ENCODE peak calls at places on chromosome 6, in five cellular contexts. T is HCT116, E is H1, A is GM12878, H is K562. X is an unnamed sample.

GRCh38 chr6:80382796-80383195 is 276.3 kb downstream of the BCKDHB start:
- DNase-seq in T (no peak), E (no peak), A (no peak), H (no peak), X (no peak)

GRCh38 chr6:87277123-87277522 is 45.3 kb upstream of the SMIM8 start:
- DNase-seq in T (no peak), E (no peak), A (no peak), H (no peak), X (peak)

GRCh38 chr6:159693894-159694545 is 979 bp upstream of the SOD2 start:
- DNase-seq in T (no peak), E (no peak), A (no peak), H (peak), X (no peak)

GRCh38 chr6:55379486-55379885 is 52.2 kb downstream of the GFRAL start:
- DNase-seq in T (no peak), E (no peak), A (no peak), H (no peak), X (no peak)

GRCh38 chr6:160426146-160426545 is 78.0 kb downstream of the SLC22A3 start:
- DNase-seq in T (no peak), E (no peak), A (no peak), H (no peak), X (no peak)

GRCh38 chr6:19812512-19813119 is 24.6 kb upstream of the ID4 start:
- DNase-seq in T (peak), E (no peak), A (no peak), H (peak), X (peak)

GRCh38 chr6:116386581-116387299 is 16.0 kb downstream of the DSE start:
- DNase-seq in T (peak), E (no peak), A (no peak), H (no peak), X (no peak)

GRCh38 chr6:132227937-132228336 is 173.3 kb downstream of the MOXD1 start:
- DNase-seq in T (no peak), E (no peak), A (no peak), H (no peak), X (no peak)

GRCh38 chr6:45724511-45724910 is 291.1 kb downstream of the CLIC5 start:
- DNase-seq in T (peak), E (no peak), A (no peak), H (no peak), X (no peak)

GRCh38 chr6:142737368-142738060 is 207.5 kb downstream of the HIVEP2 start:
- DNase-seq in T (peak), E (no peak), A (no peak), H (no peak), X (no peak)

GRCh38 chr6:10248378-10248843 is 166.5 kb downstream of the TFAP2A start:
- DNase-seq in T (no peak), E (no peak), A (no peak), H (no peak), X (no peak)

GRCh38 chr6:27332692-27333641 is 20.9 kb upstream of the POM121L2 start:
- DNase-seq in T (peak), E (peak), A (peak), H (peak), X (peak)

GRCh38 chr6:47000842-47001241 is 41.3 kb downstream of the ADGRF1 start:
- DNase-seq in T (no peak), E (no peak), A (no peak), H (no peak), X (peak)
- TF ChIP-seq JUND in T (no peak), E (no peak), A (no peak), H (no peak), X (no peak)

GRCh38 chr6:35554811-35555210 is 42.1 kb upstream of the TULP1 start:
- DNase-seq in T (no peak), E (no peak), A (no peak), H (no peak), X (no peak)

GRCh38 chr6:35553309-35553708 is 40.6 kb upstream of the TULP1 start:
- DNase-seq in T (no peak), E (no peak), A (no peak), H (no peak), X (no peak)

GRCh38 chr6:35547666-35548065 is 35.0 kb upstream of the TULP1 start:
- DNase-seq in T (no peak), E (no peak), A (no peak), H (no peak), X (no peak)

GRCh38 chr6:35550437-35550836 is 37.7 kb upstream of the TULP1 start:
- DNase-seq in T (no peak), E (no peak), A (no peak), H (no peak), X (no peak)

DNA sequence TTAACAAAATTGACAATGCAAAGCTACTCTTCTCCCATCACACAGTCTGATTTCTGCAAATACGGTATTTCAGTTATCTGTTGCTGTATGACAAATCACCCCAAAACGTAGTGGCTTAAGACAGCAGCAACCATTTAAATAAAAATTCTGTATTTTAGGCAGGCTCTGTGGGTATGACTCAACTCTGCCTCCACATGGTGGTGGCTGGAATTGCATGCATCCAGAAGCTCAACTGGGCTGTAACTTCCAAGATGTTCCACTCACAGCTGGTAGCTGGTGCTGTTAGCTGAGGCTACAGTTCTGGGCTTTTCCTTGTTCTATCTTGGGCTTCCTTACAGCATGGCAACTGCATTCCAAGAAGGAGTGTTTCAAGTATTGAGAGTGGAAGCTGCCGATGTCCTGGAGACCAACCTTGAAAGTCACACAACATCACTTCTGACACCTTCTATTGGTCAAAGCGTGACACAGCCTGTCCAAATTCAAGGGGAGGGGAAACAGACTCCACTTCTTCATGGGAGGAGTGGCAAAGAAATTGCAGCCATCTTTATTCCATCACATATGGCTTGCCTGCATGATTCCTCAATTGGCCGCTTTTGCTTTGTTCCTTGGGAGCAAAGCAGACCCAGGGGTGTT is 39.7 kb upstream of the TULP1 start:
- DNase-seq in T (peak), E (peak), A (peak), H (peak), X (no peak)
- TF ChIP-seq JUND in T (no peak), E (no peak), A (no peak), H (no peak), X (no peak)

DNA sequence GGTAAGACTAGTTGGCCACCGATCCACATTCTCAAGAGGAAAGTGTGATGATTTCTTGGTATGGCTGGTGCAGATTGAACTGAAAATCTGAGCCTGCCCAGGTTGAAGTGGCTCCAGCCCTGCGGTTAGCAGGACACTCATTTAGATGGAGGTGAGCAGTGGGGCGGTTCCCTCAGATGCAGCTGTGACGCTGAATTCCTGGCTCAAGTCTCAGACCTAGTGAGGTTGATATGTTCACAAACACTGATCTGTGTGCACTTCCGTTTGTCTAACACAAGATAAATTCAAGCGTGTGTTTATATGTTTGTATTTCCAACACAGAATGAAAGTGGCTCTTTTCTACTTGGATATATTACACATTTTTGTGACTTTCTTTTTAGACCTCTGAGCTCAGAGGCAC is 83.4 kb upstream of the FRMD1 start:
- DNase-seq in T (no peak), E (no peak), A (no peak), H (no peak), X (no peak)
- TF ChIP-seq JUND in T (no peak), E (no peak), A (no peak), H (no peak), X (no peak)

GRCh38 chr6:149134531-149134933 is 183.0 kb upstream of the TAB2 start:
- DNase-seq in T (no peak), E (no peak), A (no peak), H (no peak), X (no peak)
- TF ChIP-seq JUND in T (no peak), E (no peak), A (no peak), H (no peak), X (no peak)

GRCh38 chr6:25010917-25011625 is 75.3 kb upstream of the RIPOR2 start:
- DNase-seq in T (no peak), E (no peak), A (no peak), H (no peak), X (no peak)
- TF ChIP-seq JUND in T (no peak), E (no peak), A (no peak), H (no peak), X (no peak)

DNA sequence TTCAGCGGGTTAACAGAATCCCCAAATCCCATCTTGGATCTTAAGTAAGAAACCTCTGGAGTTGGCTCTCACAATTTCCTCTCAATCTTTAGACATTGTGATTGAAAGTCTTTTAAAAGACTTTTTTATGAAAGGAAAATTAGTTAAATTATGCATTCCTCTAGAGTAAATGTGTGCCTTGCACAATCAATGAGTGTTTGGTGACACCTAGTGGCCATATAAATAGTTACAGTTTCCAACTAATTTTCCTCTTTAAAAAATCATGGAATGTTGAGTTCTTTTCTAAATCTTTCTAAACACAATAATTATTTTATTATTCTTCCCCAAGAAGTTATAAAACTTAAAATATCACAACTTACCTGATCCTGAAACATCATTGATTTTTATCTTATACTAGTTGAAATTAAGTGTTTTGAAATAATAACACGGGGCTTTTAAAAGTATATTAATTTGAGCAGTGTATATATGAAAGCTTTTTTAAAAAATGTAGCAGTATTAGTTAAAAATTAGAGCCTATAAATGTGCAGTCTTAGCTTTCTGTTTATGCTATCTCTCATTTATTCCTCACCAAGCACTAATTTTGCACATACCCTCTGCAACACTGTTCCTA is 66.3 kb downstream of the PKHD1 start:
- DNase-seq in T (peak), E (no peak), A (no peak), H (peak), X (no peak)
- TF ChIP-seq JUND in T (no peak), E (no peak), A (no peak), H (no peak), X (no peak)

GRCh38 chr6:154001494-154002285 is 37.4 kb upstream of the OPRM1 start:
- DNase-seq in T (no peak), E (no peak), A (no peak), H (no peak), X (no peak)
- TF ChIP-seq JUND in T (no peak), E (no peak), A (no peak), H (no peak), X (no peak)

GRCh38 chr6:54262956-54263355 is 45.3 kb upstream of the TINAG start:
- DNase-seq in T (no peak), E (no peak), A (no peak), H (no peak), X (no peak)

GRCh38 chr6:54266400-54266923 is 41.8 kb upstream of the TINAG start:
- DNase-seq in T (no peak), E (no peak), A (no peak), H (no peak), X (no peak)

GRCh38 chr6:54262499-54262898 is 45.7 kb upstream of the TINAG start:
- DNase-seq in T (no peak), E (no peak), A (no peak), H (no peak), X (no peak)

GRCh38 chr6:54264581-54265272 is 43.5 kb upstream of the TINAG start:
- DNase-seq in T (no peak), E (no peak), A (no peak), H (no peak), X (no peak)

GRCh38 chr6:54267798-54268197 is 40.4 kb upstream of the TINAG start:
- DNase-seq in T (peak), E (no peak), A (no peak), H (no peak), X (peak)
- TF ChIP-seq JUND in T (no peak), E (no peak), A (no peak), H (no peak), X (no peak)